ENCODE peak calls at places on chromosomes 1 and 21, in four cellular contexts. D is IMR-90, G is heart right ventricle, A is left lung. R is an unnamed sample. For H3K36me3, the result is how much of the 10 kb centered on the place peaks cover.

GRCh38 chr1:233668146-233668724 is 54.3 kb downstream of the KCNK1 start:
- DNase-seq in G (no peak), A (no peak), D (no peak), R (no peak)

GRCh38 chr1:84611796-84612195 is 37.6 kb upstream of the CTBS start:
- DNase-seq in A (no peak), G (no peak), D (peak), R (no peak)

GRCh38 chr21:43854773-43855633 is 10.0 kb upstream of the AGPAT3 start:
- DNase-seq in D (no peak), A (peak), G (no peak), R (no peak)

GRCh38 chr1:52911541-52911940 is 10.0 kb downstream of the ECHDC2 start:
- DNase-seq in G (no peak), D (no peak), A (no peak), R (no peak)

GRCh38 chr1:201348211-201348566 is 29.3 kb downstream of the TNNT2 start:
- DNase-seq in D (peak), A (no peak), G (no peak), R (no peak)

GRCh38 chr21:35254006-35254751 is 205.1 kb upstream of the RUNX1 start:
- DNase-seq in A (no peak), G (no peak), D (peak), R (no peak)

GRCh38 chr1:171852273-171852672 is 11.0 kb downstream of the DNM3 start:
- DNase-seq in A (no peak), G (no peak), D (peak), R (no peak)

GRCh38 chr21:34790834-34791233 is 122.0 kb downstream of the CLIC6 start:
- DNase-seq in A (no peak), G (no peak), D (peak), R (no peak)

GRCh38 chr1:205619376-205619775 is 12.4 kb downstream of the ELK4 start:
- DNase-seq in A (no peak), G (no peak), D (no peak), R (no peak)
- H3K36me3 ChIP-seq in A (under half), G (half or more), D (under half), R (under half)

GRCh38 chr1:237701534-237701933 is 189.2 kb downstream of the ZP4 start:
- DNase-seq in D (no peak), G (no peak), A (no peak), R (no peak)
- H3K27ac ChIP-seq in D (no peak), G (peak), A (no peak), R (no peak)

DNA sequence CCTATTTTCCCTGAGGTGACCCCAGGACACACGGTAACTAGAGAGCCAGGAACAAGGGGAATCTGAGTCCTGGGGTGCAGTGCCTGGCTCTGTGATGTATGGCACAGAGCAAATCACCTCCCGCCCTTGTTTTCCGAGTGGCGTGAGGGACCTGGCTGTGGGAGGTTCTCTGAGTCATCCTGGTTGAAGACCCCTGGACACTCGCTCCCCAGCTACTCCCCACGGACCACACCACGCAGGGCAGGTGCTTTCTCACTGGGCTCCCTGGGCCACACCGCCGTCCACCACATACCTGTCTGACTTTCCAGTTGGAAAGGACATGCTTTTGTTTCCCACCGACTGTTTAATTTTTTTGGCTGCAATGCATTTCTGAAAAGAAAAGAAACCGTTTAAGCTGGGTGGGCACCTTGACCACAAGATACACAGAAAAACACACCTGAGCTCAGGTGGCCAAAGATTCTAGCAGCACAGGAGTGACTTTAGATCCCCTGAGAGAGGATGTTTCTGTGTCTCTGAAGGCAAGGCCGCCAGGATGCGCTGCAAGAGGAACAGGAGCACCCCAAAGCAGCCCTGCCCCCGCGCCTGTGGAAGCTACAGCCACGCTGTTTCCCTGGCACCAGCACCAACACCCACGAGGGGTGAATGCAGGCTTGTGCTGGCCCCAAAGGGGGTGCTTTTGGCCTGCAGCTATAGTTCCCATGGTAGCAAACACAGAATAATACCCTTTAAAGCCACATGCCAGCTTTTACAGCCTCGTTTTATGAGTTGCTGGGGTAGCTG is 8.1 kb upstream of the SRM start:
- DNase-seq in D (no peak), A (no peak), G (no peak), R (no peak)
- H3K36me3 ChIP-seq in D (half or more), A (under half), G (half or more), R (half or more)

GRCh38 chr1:161082483-161082882 is 6.9 kb downstream of the NECTIN4 start:
- DNase-seq in D (no peak), G (no peak), A (no peak), R (no peak)

GRCh38 chr1:161085165-161085564 is 4.2 kb downstream of the NECTIN4 start:
- DNase-seq in D (no peak), G (no peak), A (no peak), R (no peak)

GRCh38 chr1:161084205-161084988 is 5.0 kb downstream of the NECTIN4 start:
- DNase-seq in A (no peak), G (no peak), D (peak), R (no peak)

GRCh38 chr1:161082996-161083742 is 6.2 kb downstream of the NECTIN4 start:
- DNase-seq in D (peak), A (peak), G (peak), R (peak)

DNA sequence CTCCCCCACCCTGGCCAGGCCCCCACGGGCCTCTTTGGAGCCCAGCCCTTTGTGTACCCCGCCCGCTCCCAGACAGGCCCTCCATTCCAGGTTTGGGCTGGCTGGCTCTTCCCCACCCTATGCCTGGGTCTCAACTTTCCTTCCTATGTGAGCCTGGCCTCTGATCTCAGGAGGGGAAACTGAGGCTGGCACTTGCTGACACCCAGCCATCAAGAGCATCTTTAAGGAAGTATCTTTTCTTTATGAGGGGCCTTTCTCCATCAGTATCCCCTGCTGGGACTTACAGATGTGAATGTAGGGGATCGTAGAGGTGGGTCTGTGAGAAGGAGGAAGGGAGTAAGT is 5.6 kb downstream of the NECTIN4 start:
- DNase-seq in G (no peak), A (no peak), D (no peak), R (no peak)
- H3K27ac ChIP-seq in G (no peak), A (peak), D (no peak), R (no peak)

GRCh38 chr1:12369258-12369657 is 139.4 kb downstream of the VPS13D start:
- DNase-seq in D (peak), A (no peak), G (no peak), R (no peak)

GRCh38 chr1:12370241-12370980 is 140.6 kb downstream of the VPS13D start:
- DNase-seq in D (no peak), A (no peak), G (no peak), R (no peak)

GRCh38 chr1:12372761-12373160 is 142.9 kb downstream of the VPS13D start:
- DNase-seq in G (no peak), A (no peak), D (no peak), R (no peak)

GRCh38 chr1:12371053-12371452 is 141.2 kb downstream of the VPS13D start:
- DNase-seq in G (no peak), A (no peak), D (no peak), R (no peak)

GRCh38 chr1:12372180-12372579 is 142.3 kb downstream of the VPS13D start:
- DNase-seq in A (no peak), D (no peak), G (no peak), R (no peak)
- H3K36me3 ChIP-seq in A (under half), D (under half), G (half or more), R (half or more)

DNA sequence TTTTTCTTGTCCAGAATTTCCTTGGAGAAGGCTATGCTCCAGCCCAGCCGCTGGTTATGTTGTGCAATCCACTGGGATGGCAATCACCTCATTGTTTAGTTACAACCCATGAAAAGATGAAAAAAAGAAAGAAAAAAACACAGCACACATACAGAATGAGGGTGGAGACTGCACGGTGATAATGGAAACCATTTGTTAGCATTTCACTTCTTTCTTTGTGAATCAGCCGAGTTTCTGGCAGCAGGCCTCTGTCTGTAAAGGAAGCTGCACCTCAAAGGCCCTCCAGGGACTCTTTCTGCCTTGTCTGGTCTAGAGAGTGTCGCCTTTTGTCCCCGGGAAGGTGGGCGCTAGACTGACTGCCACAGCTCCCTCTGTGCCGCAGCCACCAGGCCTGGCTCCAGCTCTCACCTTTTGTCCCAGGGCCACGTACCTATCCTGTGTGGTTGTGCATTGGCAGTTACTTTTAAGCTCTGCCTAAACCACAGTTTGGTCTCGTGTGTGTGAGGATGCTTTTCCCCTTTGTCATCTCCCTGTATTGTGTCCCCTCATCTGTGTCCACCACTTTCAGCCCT is 35.6 kb downstream of the NGF start:
- DNase-seq in D (peak), G (no peak), A (no peak), R (no peak)
- H3K27ac ChIP-seq in D (peak), G (peak), A (no peak), R (peak)

GRCh38 chr1:205933672-205934618 is 9.3 kb downstream of the SLC26A9 start:
- DNase-seq in A (no peak), G (no peak), D (peak), R (no peak)
- H3K36me3 ChIP-seq in A (under half), G (under half), D (under half), R (under half)

GRCh38 chr1:64098856-64099606 is 104.4 kb upstream of the UBE2U start:
- DNase-seq in D (no peak), A (no peak), G (no peak), R (no peak)
- H3K27ac ChIP-seq in D (no peak), A (no peak), G (peak), R (no peak)

GRCh38 chr1:112626887-112627286 is 7.3 kb downstream of the CAPZA1 start:
- DNase-seq in D (no peak), A (no peak), G (no peak), R (no peak)
- H3K36me3 ChIP-seq in D (under half), A (under half), G (under half), R (under half)

DNA sequence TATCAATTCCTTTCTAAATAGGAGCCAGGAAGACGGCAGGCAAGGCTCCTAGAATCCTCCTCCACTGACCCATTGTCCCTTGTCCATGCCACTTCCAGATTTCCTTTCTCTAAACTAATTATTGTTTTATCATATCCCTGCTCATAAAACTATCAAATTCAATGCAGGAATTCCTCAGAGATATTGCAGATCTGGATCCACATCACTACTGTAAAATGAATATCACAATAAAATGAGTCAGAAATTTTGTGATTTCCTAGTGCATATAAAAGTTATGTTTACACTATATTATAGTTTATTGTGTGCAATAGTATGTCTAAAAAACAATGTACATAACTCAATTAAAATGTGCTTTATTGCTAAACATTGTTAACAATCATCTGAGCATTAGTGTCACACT is 498.7 kb upstream of the NEGR1 start:
- DNase-seq in D (no peak), G (no peak), A (no peak), R (no peak)
- H3K27ac ChIP-seq in D (no peak), G (no peak), A (no peak), R (no peak)